ENCODE peak calls at places on chromosomes 3 and 15, in six cellular contexts. O is adrenal gland, F is HT1080, B is NCI-H2029, Z is ecto neural progenitor cell, W is NCI-H1694. Y is an unnamed sample.
A peak's percentile ranks its signal among the peaks of the same experiment; 100 is the strongest.

GRCh38 chr3:101253429-101253828 is 66.9 kb downstream of the IMPG2 start:
- DNase-seq in O (no peak), F (no peak), B (no peak), Z (no peak), W (no peak), Y (no peak)

GRCh38 chr3:143098032-143098764 is 21.4 kb upstream of the CHST2 start:
- DNase-seq in O (no peak), F (no peak), B (peak; percentile 92), Z (no peak), W (no peak), Y (no peak)

GRCh38 chr3:99498544-99499234 is 139.7 kb upstream of the COL8A1 start:
- DNase-seq in O (no peak), F (no peak), B (no peak), Z (no peak), W (no peak), Y (no peak)

GRCh38 chr3:111368061-111368460 is 173.9 kb upstream of the CD96 start:
- DNase-seq in O (no peak), F (no peak), B (no peak), Z (no peak), W (no peak), Y (no peak)

GRCh38 chr15:70902105-70902504 is 9.5 kb downstream of the LRRC49 start:
- DNase-seq in O (no peak), F (peak; percentile 86), B (no peak), Z (no peak), W (no peak), Y (no peak)

GRCh38 chr3:52041118-52041847 is 15.1 kb downstream of the DUSP7 start:
- DNase-seq in O (no peak), F (no peak), B (no peak), Z (no peak), W (no peak), Y (peak; percentile 34)

GRCh38 chr3:196969001-196969659 is 497 bp upstream of the PIGZ start:
- DNase-seq in O (peak; percentile 10), F (no peak), B (peak; percentile 21), Z (peak; percentile 63), W (no peak), Y (no peak)

GRCh38 chr15:95290376-95290973 is 1040.0 kb upstream of the NR2F2 start:
- DNase-seq in O (no peak), F (no peak), B (no peak), Z (no peak), W (no peak), Y (no peak)

GRCh38 chr3:99128740-99129505 is 227.4 kb upstream of the DCBLD2 start:
- DNase-seq in O (peak; percentile 64), F (peak; percentile 94), B (no peak), Z (no peak), W (no peak), Y (no peak)